ENCODE peak calls at places on chromosomes 1 and 21, in six cellular contexts. Q is upper lobe of right lung, X is GM23338, H is A673, S is mammary epithelial cell, J is heart left ventricle. R is an unnamed sample.
A peak's percentile ranks its signal among the peaks of the same experiment; 100 is the strongest.

GRCh38 chr1:161198206-161198876 is 513 bp downstream of the ADAMTS4 start:
- DNase-seq in J (no peak), S (no peak), H (peak; percentile 43), X (peak; percentile 87), Q (no peak), R (peak; percentile 11)

GRCh38 chr1:206912445-206913095 is 9.2 kb downstream of the FCMR start:
- DNase-seq in Q (no peak), S (peak; percentile 59), H (peak; percentile 80), X (peak; percentile 82), J (peak; percentile 67), R (peak; percentile 75)

GRCh38 chr1:52041551-52042185 is 8.1 kb upstream of the KTI12 start:
- DNase-seq in X (no peak), H (no peak), S (peak; percentile 12), J (no peak), Q (no peak), R (peak; percentile 97)

GRCh38 chr1:189269011-189269410 is 1208.7 kb downstream of the BRINP3 start:
- DNase-seq in H (peak; percentile 27), Q (no peak), X (peak; percentile 68), J (no peak), S (no peak), R (no peak)

GRCh38 chr1:235093685-235094592 is 34.7 kb downstream of the TOMM20 start:
- DNase-seq in S (no peak), Q (peak; percentile 87), X (peak; percentile 90), H (peak; percentile 77), J (peak; percentile 67), R (peak; percentile 59)

GRCh38 chr1:193040011-193040410 is 19.1 kb downstream of the UCHL5 start:
- DNase-seq in J (no peak), H (no peak), Q (no peak), X (no peak), S (no peak), R (no peak)

GRCh38 chr1:230130172-230130944 is 63.3 kb downstream of the GALNT2 start:
- DNase-seq in S (no peak), Q (no peak), X (no peak), J (no peak), H (no peak), R (no peak)

GRCh38 chr21:39000496-39000895 is 182.8 kb downstream of the PSMG1 start:
- DNase-seq in Q (no peak), H (no peak), J (peak; percentile 67), X (no peak), S (peak; percentile 40), R (peak; percentile 63)

GRCh38 chr1:185733818-185734709 is at the start of gene HMCN1:
- DNase-seq in J (peak; percentile 84), X (peak; percentile 89), Q (peak; percentile 78), H (peak; percentile 94), S (peak; percentile 62), R (peak; percentile 31)

GRCh38 chr1:109790735-109791494 is 27.2 kb upstream of the EPS8L3 start:
- DNase-seq in S (no peak), X (peak; percentile 61), Q (peak; percentile 81), J (peak; percentile 67), H (peak; percentile 33), R (no peak)

GRCh38 chr1:114274621-114275317 is 121.1 kb upstream of the SYT6 start:
- DNase-seq in Q (no peak), J (no peak), S (no peak), X (no peak), H (no peak), R (no peak)

GRCh38 chr1:234773936-234774677 is 164.1 kb upstream of the IRF2BP2 start:
- DNase-seq in Q (no peak), S (no peak), J (no peak), H (no peak), X (no peak), R (no peak)

GRCh38 chr1:5745776-5746610 is 246.2 kb downstream of the NPHP4 start:
- DNase-seq in H (peak; percentile 84), J (peak; percentile 58), S (peak; percentile 47), X (peak; percentile 43), Q (peak; percentile 82), R (peak; percentile 56)

GRCh38 chr21:40505681-40506080 is 341.3 kb downstream of the DSCAM start:
- DNase-seq in H (no peak), Q (no peak), S (no peak), X (no peak), J (no peak), R (no peak)

GRCh38 chr1:71414229-71414628 is 333.4 kb upstream of the ZRANB2 start:
- DNase-seq in Q (no peak), H (peak; percentile 90), S (no peak), X (no peak), J (no peak), R (no peak)

GRCh38 chr1:164640673-164641352 is 81.8 kb downstream of the PBX1 start:
- DNase-seq in Q (no peak), X (no peak), J (no peak), H (no peak), S (no peak), R (no peak)

GRCh38 chr21:41428847-41429246 is 2.8 kb downstream of the MX1 start:
- DNase-seq in Q (no peak), S (no peak), J (no peak), H (no peak), X (no peak), R (no peak)

GRCh38 chr21:34639882-34640788 is 25.2 kb upstream of the RCAN1 start:
- DNase-seq in H (no peak), S (no peak), X (no peak), Q (no peak), J (no peak), R (no peak)

GRCh38 chr1:209534496-209535250 is 48.8 kb upstream of the CAMK1G start:
- DNase-seq in J (no peak), H (no peak), X (peak; percentile 24), Q (no peak), S (no peak), R (no peak)

GRCh38 chr21:31416465-31416864 is 72.4 kb upstream of the TIAM1 start:
- DNase-seq in J (no peak), H (no peak), S (no peak), Q (no peak), X (no peak), R (peak; percentile 54)

GRCh38 chr1:14598007-14598497 is 433 bp upstream of the KAZN start:
- DNase-seq in J (no peak), Q (no peak), S (no peak), H (peak; percentile 34), X (peak; percentile 58), R (no peak)

GRCh38 chr1:14596591-14596990 is 1.9 kb upstream of the KAZN start:
- DNase-seq in J (no peak), Q (no peak), X (no peak), H (no peak), S (no peak), R (no peak)

GRCh38 chr1:14598498-14599172 is at the start of gene KAZN:
- DNase-seq in J (no peak), H (peak; percentile 66), X (peak; percentile 83), S (no peak), Q (no peak), R (no peak)

GRCh38 chr1:14599173-14599754 is 779 bp downstream of the KAZN start:
- DNase-seq in J (no peak), H (peak; percentile 10), X (peak; percentile 66), S (no peak), Q (no peak), R (no peak)

DNA sequence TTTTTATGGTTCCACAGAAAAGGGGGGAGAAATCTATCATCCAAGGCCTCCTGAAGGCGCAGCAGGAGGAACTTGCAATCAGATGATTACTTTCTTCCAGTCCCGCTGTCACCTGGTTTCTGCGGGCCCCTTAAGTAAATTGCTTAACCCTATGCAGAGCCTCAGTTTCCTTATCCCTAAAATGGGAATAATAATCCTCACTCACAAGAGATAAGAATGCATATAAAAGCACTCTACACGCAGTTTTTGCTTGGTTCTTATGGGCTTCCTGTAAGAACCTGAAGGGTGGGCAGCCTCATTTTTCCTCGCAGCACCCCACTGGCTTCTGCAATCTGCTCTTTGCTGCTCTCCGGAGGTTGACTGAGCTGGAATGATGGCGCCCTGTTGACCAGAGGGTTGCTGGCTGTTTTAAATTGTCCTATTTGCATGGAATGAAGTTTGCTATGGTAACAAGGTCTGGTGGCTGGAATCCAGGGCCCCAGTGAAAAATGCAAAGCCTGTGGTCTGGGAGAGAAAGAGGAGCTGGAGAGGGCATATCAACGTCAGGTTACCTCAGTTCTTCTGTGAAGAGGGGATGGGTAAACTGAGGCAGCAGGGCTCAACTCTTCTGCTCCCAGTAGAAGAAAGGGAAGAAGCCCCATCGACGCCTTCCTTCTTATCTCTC is 1.0 kb upstream of the KAZN start:
- DNase-seq in Q (no peak), J (no peak), X (peak; percentile 81), S (no peak), H (no peak), R (no peak)
- H3K4me3 ChIP-seq in Q (no peak overlapping the region), J (no peak overlapping the region), X (peak overlapping the region; percentile 94), S (no peak overlapping the region), H (peak overlapping the region; percentile 57), R (no peak overlapping the region)

GRCh38 chr1:11707621-11708276 is 16.2 kb downstream of the DRAXIN start:
- DNase-seq in H (peak; percentile 94), Q (peak; percentile 77), X (no peak), S (no peak), J (peak; percentile 80), R (no peak)
- TF ChIP-seq CTCF in H (no peak), Q (no peak), X (peak; percentile 3), S (no peak), J (no peak), R (no peak)

DNA sequence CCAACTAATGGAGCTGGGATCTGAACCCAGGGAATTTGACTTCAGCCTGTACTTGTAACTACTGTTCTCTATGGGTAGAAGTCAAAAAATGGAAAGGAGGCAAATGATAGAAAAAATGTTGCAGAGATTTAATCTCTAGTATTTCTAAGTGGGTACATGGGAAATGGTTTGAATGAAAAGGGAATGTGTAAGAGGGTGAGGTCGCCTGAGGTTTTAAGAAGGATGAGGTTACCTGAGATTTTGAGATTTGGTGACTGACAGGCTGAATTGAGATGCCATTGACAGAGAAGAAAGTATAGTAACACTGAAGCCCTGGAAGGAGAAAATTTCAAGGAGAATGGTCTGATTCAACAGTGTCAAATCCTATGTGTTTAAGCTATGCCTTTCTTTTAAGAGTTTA is 5.5 kb downstream of the CAMSAP2 start:
- DNase-seq in Q (no peak), X (no peak), S (no peak), H (no peak), J (no peak), R (no peak)
- H3K27me3 ChIP-seq in Q (no peaks in the 10 kb centered on the region), X (no peaks in the 10 kb centered on the region), S (no peaks in the 10 kb centered on the region), H (no peaks in the 10 kb centered on the region), J (no peaks in the 10 kb centered on the region), R (no peaks in the 10 kb centered on the region)

GRCh38 chr1:225995919-225996864 is 3.0 kb downstream of the SDE2 start:
- DNase-seq in Q (no peak), J (no peak), S (no peak), H (no peak), X (no peak), R (no peak)
- H3K4me3 ChIP-seq in Q (no peak overlapping the region), J (no peak overlapping the region), S (no peak overlapping the region), H (no peak overlapping the region), X (no peak overlapping the region), R (no peak overlapping the region)